ENCODE peak calls at places on chromosomes 16 and 17, in five cellular contexts. Y is HepG2, A is upper lobe of left lung, T is GM12878, O is K562. R is an unnamed sample.

GRCh38 chr16:10323528-10323869 is 62.4 kb upstream of the ATF7IP2 start:
- ATAC-seq in Y (no peak), A (no peak), T (peak; percentile 57), O (no peak), R (no peak)

GRCh38 chr16:72946474-72947194 is 101.3 kb downstream of the ZFHX3 start:
- ATAC-seq in Y (no peak), A (peak; percentile 23), T (no peak), O (no peak), R (peak; percentile 43)

GRCh38 chr17:50264263-50265113 is 9.8 kb upstream of the TMEM92 start:
- ATAC-seq in Y (no peak), A (peak; percentile 22), T (no peak), O (peak; percentile 34), R (peak; percentile 24)

GRCh38 chr17:8532021-8532420 is 96.3 kb downstream of the NDEL1 start:
- ATAC-seq in Y (peak; percentile 98), A (peak; percentile 19), T (no peak), O (peak; percentile 97), R (no peak)

GRCh38 chr17:64209356-64209941 is 53.6 kb downstream of the TEX2 start:
- ATAC-seq in Y (no peak), A (no peak), T (no peak), O (no peak), R (no peak)

GRCh38 chr16:13378151-13378550 is 476.8 kb downstream of the SHISA9 start:
- ATAC-seq in Y (no peak), A (no peak), T (no peak), O (no peak), R (no peak)

GRCh38 chr16:58345574-58346354 is 46.5 kb upstream of the GINS3 start:
- ATAC-seq in Y (no peak), A (no peak), T (no peak), O (peak; percentile 25), R (no peak)

GRCh38 chr17:7095642-7096041 is 15.6 kb upstream of the CLEC10A start:
- ATAC-seq in Y (no peak), A (peak; percentile 62), T (peak; percentile 83), O (no peak), R (no peak)

GRCh38 chr17:9110501-9110900 is 89.2 kb downstream of the NTN1 start:
- ATAC-seq in Y (no peak), A (no peak), T (no peak), O (no peak), R (no peak)

GRCh38 chr17:8577868-8578267 is 52.7 kb downstream of the MYH10 start:
- ATAC-seq in Y (no peak), A (no peak), T (peak; percentile 88), O (no peak), R (no peak)

GRCh38 chr17:13750783-13751484 is 149.2 kb upstream of the HS3ST3A1 start:
- ATAC-seq in Y (no peak), A (no peak), T (no peak), O (peak; percentile 66), R (no peak)

GRCh38 chr16:86619263-86619935 is 41.0 kb downstream of the FOXL1 start:
- ATAC-seq in Y (no peak), A (peak; percentile 16), T (no peak), O (peak; percentile 69), R (no peak)

GRCh38 chr17:63116967-63117366 is 150.9 kb downstream of the TANC2 start:
- ATAC-seq in Y (no peak), A (no peak), T (no peak), O (no peak), R (no peak)

GRCh38 chr17:15343749-15344148 is 2.4 kb upstream of the TEKT3 start:
- ATAC-seq in Y (no peak), A (no peak), T (no peak), O (no peak), R (no peak)

GRCh38 chr16:79519448-79519847 is 81.1 kb downstream of the MAF start:
- ATAC-seq in Y (no peak), A (peak; percentile 59), T (peak; percentile 33), O (peak; percentile 58), R (peak; percentile 48)

GRCh38 chr16:35210681-35211433 is 1751.4 kb downstream of the TP53TG3F start:
- ATAC-seq in Y (no peak), A (no peak), T (no peak), O (no peak), R (no peak)

GRCh38 chr16:72856797-72857196 is 191.1 kb downstream of the ZFHX3 start:
- ATAC-seq in Y (peak; percentile 90), A (no peak), T (peak; percentile 78), O (peak; percentile 52), R (no peak)

GRCh38 chr17:18141210-18141803 is 32.8 kb downstream of the MYO15A start:
- ATAC-seq in Y (no peak), A (peak; percentile 60), T (peak; percentile 72), O (peak; percentile 45), R (peak; percentile 34)

GRCh38 chr17:11598274-11599221 is at the start of gene DNAH9:
- ATAC-seq in Y (peak; percentile 98), A (peak; percentile 98), T (no peak), O (peak; percentile 100), R (peak; percentile 97)

GRCh38 chr16:5678371-5678770 is 580.8 kb upstream of the EEF2KMT start:
- ATAC-seq in Y (no peak), A (no peak), T (no peak), O (no peak), R (no peak)

GRCh38 chr17:61570118-61570517 is 20.9 kb downstream of the NACA2 start:
- ATAC-seq in Y (no peak), A (no peak), T (no peak), O (no peak), R (no peak)

DNA sequence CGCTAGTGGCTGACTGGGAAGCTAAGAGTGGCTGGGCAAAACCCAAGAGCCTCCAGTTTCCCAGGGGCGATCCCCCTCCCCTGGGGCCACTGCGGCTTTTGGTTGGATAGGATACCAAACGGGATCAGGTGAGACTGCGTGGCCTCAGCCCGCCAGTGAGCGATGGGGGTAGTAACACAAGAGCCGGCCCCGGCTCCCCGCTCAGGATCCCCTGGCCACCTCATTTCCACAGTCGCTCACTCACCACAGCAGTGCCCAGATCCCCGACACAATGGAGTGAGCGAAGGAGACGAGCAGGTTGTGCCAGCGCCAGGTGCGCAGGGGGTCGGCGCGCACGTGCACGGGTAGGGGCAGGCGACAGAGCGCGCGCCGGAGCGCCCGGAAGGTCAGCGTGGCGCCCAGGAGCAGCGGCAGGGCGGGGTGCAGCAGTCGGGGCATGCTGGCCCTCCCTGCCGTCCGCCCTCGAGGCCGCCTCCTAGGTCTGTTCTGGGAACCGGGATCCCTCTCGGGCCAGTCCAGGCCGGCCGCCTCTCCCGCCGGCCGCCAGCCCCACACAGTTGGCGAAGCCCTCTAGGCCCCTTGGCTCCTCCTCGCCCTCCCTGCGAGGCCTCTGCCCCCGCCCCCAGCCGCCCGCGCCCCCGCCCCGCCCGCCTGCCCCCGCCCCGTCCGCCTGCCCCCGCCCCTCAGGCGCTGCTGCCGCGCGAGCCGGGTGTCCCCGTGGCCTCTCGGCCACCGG is at the start of gene TLCD1:
- ATAC-seq in Y (peak; percentile 59), A (peak; percentile 75), T (peak; percentile 27), O (peak; percentile 55), R (peak; percentile 44)
- TF ChIP-seq EP300 in Y (no peak), A (no peak), T (no peak), O (no peak), R (no peak)

GRCh38 chr17:58082870-58083490 is at the start of gene DYNLL2:
- ATAC-seq in Y (peak; percentile 76), A (peak; percentile 96), T (peak; percentile 87), O (peak; percentile 84), R (peak; percentile 94)

GRCh38 chr17:58085039-58085715 is 2.0 kb downstream of the DYNLL2 start:
- ATAC-seq in Y (no peak), A (no peak), T (no peak), O (no peak), R (no peak)

GRCh38 chr17:58082341-58082869 is 814 bp upstream of the DYNLL2 start:
- ATAC-seq in Y (peak; percentile 4), A (no peak), T (no peak), O (no peak), R (no peak)

GRCh38 chr17:58083491-58084316 is 485 bp downstream of the DYNLL2 start:
- ATAC-seq in Y (peak; percentile 64), A (peak; percentile 85), T (peak; percentile 77), O (peak; percentile 84), R (peak; percentile 83)

DNA sequence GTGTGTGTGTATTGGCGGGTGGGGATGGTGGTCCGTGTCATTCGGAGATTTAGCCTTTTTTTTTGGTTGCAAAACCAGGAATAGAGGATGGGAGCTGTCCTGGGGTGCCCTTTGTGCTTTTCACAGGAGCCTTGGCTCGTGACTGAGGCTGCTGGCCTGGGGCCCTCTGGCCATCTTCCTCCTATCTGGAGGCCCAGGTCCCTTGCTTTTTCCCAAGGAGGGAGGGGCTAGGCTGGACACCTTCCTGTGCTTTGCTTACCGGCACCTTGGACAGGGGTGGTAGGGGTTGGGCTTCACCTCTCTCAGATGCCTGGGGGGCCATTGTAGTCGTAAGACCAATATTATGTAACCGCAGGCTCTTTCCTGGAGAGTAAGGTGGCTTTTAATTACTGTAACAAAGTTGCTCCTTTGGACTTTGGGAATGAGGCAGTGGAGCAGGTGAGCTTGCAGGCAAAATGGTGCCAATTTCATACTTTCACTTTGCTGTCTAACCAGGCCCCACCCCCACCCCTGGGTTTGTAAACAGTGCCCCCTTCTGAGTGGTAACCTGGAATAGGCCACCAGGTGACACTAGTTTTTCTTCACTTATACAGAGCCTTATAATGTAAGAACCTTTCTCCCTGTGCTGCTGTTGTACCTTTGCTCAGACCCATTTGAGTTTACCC is 1.2 kb downstream of the DYNLL2 start:
- ATAC-seq in Y (peak; percentile 39), A (no peak), T (peak; percentile 63), O (peak; percentile 45), R (no peak)
- TF ChIP-seq POLR2AphosphoS5 in Y (no peak), A (no peak), T (no peak), O (no peak), R (no peak)

DNA sequence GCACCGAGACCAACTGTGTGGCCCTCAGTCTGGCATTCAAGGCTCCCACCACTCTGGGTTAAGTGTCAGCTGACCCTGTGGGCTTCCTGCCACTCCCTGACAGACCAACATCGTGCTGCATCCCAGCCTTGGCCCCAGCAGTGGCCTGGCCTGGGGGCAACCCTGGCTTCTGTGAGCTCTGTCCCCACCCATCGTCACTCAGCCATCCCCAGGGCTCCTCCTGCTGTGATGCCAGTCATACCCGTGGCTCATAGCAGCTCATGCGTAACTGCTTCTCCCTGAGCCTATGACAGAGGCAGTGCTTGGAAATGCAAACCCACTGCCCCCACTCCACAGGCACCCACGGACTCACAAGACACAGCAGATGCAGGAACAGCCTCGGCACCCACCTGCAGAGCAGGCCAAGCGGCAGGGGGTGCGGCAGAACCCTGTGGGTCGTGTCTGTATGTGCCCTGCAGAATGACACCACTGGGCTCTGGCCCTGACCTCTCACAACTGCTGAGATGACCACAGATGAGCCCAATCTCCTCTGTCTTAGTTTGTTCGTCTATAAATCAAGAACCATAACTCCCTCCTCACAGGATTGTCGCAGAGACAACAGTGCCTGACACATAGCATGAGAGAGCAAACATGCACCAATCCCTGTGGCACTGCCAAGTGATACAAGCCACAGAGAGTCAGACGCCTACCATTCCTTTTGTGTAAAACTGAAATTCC is 26.6 kb downstream of the PIEZO1 start:
- ATAC-seq in Y (no peak), A (no peak), T (no peak), O (no peak), R (no peak)
- TF ChIP-seq EP300 in Y (no peak), A (no peak), T (no peak), O (no peak), R (no peak)

GRCh38 chr16:17382514-17382913 is 88.2 kb downstream of the XYLT1 start:
- ATAC-seq in Y (peak; percentile 38), A (no peak), T (no peak), O (no peak), R (no peak)

GRCh38 chr16:17381784-17382183 is 89.0 kb downstream of the XYLT1 start:
- ATAC-seq in Y (no peak), A (no peak), T (no peak), O (no peak), R (no peak)

GRCh38 chr16:17379121-17379571 is 91.6 kb downstream of the XYLT1 start:
- ATAC-seq in Y (no peak), A (peak; percentile 65), T (no peak), O (no peak), R (peak; percentile 69)

GRCh38 chr16:17382949-17383348 is 87.8 kb downstream of the XYLT1 start:
- ATAC-seq in Y (no peak), A (no peak), T (no peak), O (no peak), R (peak; percentile 36)

GRCh38 chr16:17380613-17381012 is 90.1 kb downstream of the XYLT1 start:
- ATAC-seq in Y (no peak), A (no peak), T (no peak), O (no peak), R (peak; percentile 31)
- TF ChIP-seq POLR2AphosphoS5 in Y (no peak), A (peak; percentile 26), T (no peak), O (no peak), R (peak; percentile 61)